ENCODE peak calls at places on chromosome X, in ten cellular contexts. O is head of caudate nucleus, S is pancreas, I is neural crest cell, W is ecto neural progenitor cell, T is breast epithelium, G is GM19239, M is myocyte, U is left kidney, R is AML-193. V is an unnamed sample.

GRCh38 chrX:20857746-20858145 is 516.5 kb upstream of the CNKSR2 start:
- DNase-seq in R (no peak), G (no peak), M (peak), U (no peak), S (no peak), W (no peak), O (peak), T (no peak), I (peak), V (no peak)

GRCh38 chrX:74249963-74250362 is 54.0 kb upstream of the ZCCHC13 start:
- DNase-seq in T (no peak), O (no peak), S (no peak), I (no peak), R (no peak), G (no peak), W (no peak), M (no peak), U (peak), V (no peak)

GRCh38 chrX:21166302-21166982 is 207.8 kb upstream of the CNKSR2 start:
- DNase-seq in U (no peak), G (no peak), W (no peak), M (peak), O (no peak), R (no peak), S (no peak), T (no peak), I (no peak), V (no peak)

GRCh38 chrX:53831662-53832635 is 145.4 kb upstream of the HUWE1 start:
- DNase-seq in R (peak), O (no peak), I (peak), T (no peak), G (peak), M (peak), W (no peak), S (no peak), U (peak), V (peak)

GRCh38 chrX:40109288-40110008 is 11.7 kb upstream of the BCOR start:
- DNase-seq in R (peak), O (no peak), W (no peak), M (peak), S (peak), I (no peak), G (no peak), T (no peak), U (peak), V (no peak)

GRCh38 chrX:107025538-107025937 is 25.5 kb upstream of the MORC4 start:
- DNase-seq in W (no peak), T (no peak), U (peak), M (peak), S (no peak), R (no peak), O (no peak), G (no peak), I (no peak), V (no peak)

GRCh38 chrX:68945603-68946228 is 116.9 kb downstream of the EFNB1 start:
- DNase-seq in T (no peak), W (no peak), I (peak), S (no peak), R (no peak), U (peak), O (no peak), M (no peak), G (no peak), V (peak)

GRCh38 chrX:75273483-75273882 is 402 bp upstream of the UPRT start:
- DNase-seq in M (no peak), G (no peak), I (no peak), T (no peak), R (no peak), S (no peak), W (no peak), O (no peak), U (peak), V (no peak)

GRCh38 chrX:155132110-155132509 is 60.8 kb downstream of the BRCC3 start:
- DNase-seq in T (no peak), I (no peak), O (no peak), U (no peak), M (no peak), W (no peak), R (no peak), S (no peak), G (no peak), V (no peak)

GRCh38 chrX:113330416-113330815 is 489.8 kb upstream of the AMOT start:
- DNase-seq in W (no peak), G (no peak), I (no peak), O (no peak), U (no peak), S (no peak), T (no peak), R (no peak), M (no peak), V (no peak)

GRCh38 chrX:41518841-41519220 is 71.7 kb downstream of the NYX start:
- DNase-seq in G (no peak), M (peak), O (no peak), S (no peak), I (no peak), R (no peak), W (no peak), U (peak), T (no peak), V (no peak)

GRCh38 chrX:132776486-132777210 is 181.8 kb downstream of the HS6ST2 start:
- DNase-seq in O (no peak), G (no peak), W (no peak), S (no peak), M (no peak), T (no peak), U (no peak), I (no peak), R (no peak), V (no peak)

GRCh38 chrX:151701531-151701930 is 6.3 kb downstream of the PRRG3 start:
- DNase-seq in U (no peak), T (no peak), W (no peak), O (no peak), R (no peak), M (no peak), I (no peak), G (no peak), S (no peak), V (no peak)

GRCh38 chrX:47515941-47516649 is 33.1 kb upstream of the ZNF41 start:
- DNase-seq in U (no peak), O (no peak), T (no peak), I (no peak), R (no peak), M (no peak), W (no peak), G (no peak), S (no peak), V (no peak)

GRCh38 chrX:136453771-136454170 is 34.0 kb upstream of the BRS3 start:
- DNase-seq in U (no peak), I (no peak), R (no peak), O (no peak), T (no peak), G (no peak), M (no peak), S (no peak), W (no peak), V (no peak)

GRCh38 chrX:2497961-2498780 is 2.6 kb downstream of the DHRSX start:
- DNase-seq in T (no peak), I (no peak), R (no peak), M (no peak), O (no peak), U (peak), G (no peak), W (no peak), S (no peak), V (no peak)

GRCh38 chrX:119981286-119982070 is 37.9 kb upstream of the NKAP start:
- DNase-seq in M (peak), T (no peak), R (peak), W (no peak), U (peak), I (peak), O (no peak), S (no peak), G (peak), V (peak)

GRCh38 chrX:9062621-9063020 is 28.7 kb upstream of the FAM9B start:
- DNase-seq in O (no peak), G (no peak), U (no peak), W (no peak), R (no peak), I (no peak), T (no peak), S (no peak), M (no peak), V (peak)

GRCh38 chrX:115344885-115345653 is 55.6 kb downstream of the LUZP4 start:
- DNase-seq in W (peak), T (peak), M (peak), R (no peak), I (no peak), O (peak), U (peak), G (no peak), S (peak), V (peak)

GRCh38 chrX:626745-627509 is 3.7 kb upstream of the SHOX start:
- DNase-seq in R (no peak), G (no peak), S (no peak), I (no peak), O (no peak), T (no peak), M (no peak), W (no peak), U (peak), V (no peak)

GRCh38 chrX:40105016-40105790 is 7.4 kb upstream of the BCOR start:
- DNase-seq in M (peak), S (peak), O (peak), G (no peak), R (no peak), I (no peak), U (peak), W (peak), T (no peak), V (peak)

GRCh38 chrX:6383911-6384310 is 151.0 kb downstream of the VCX3A start:
- DNase-seq in R (no peak), U (peak), G (no peak), O (no peak), S (no peak), T (no peak), W (no peak), M (no peak), I (no peak), V (no peak)

GRCh38 chrX:43166874-43167273 is 388.9 kb upstream of the PPP1R2C start:
- DNase-seq in R (no peak), S (no peak), M (no peak), T (no peak), O (no peak), I (no peak), G (no peak), W (no peak), U (no peak), V (no peak)

GRCh38 chrX:153934473-153935325 is at the start of gene NAA10:
- DNase-seq in I (no peak), S (peak), G (peak), M (peak), R (peak), U (peak), O (peak), T (peak), W (peak), V (peak)

GRCh38 chrX:65866146-65866545 is 173.7 kb downstream of the VSIG4 start:
- DNase-seq in M (no peak), R (no peak), I (no peak), U (peak), W (no peak), G (no peak), O (no peak), T (no peak), S (no peak), V (no peak)

GRCh38 chrX:150155396-150156048 is 207.6 kb upstream of the MAMLD1 start:
- DNase-seq in M (peak), G (no peak), S (no peak), R (no peak), I (no peak), U (no peak), W (no peak), O (no peak), T (no peak), V (no peak)

GRCh38 chrX:139134316-139134715 is 396.2 kb upstream of the F9 start:
- DNase-seq in M (no peak), R (no peak), G (no peak), S (no peak), I (no peak), W (no peak), O (no peak), U (no peak), T (no peak), V (no peak)

GRCh38 chrX:4570141-4570540 is 856.7 kb upstream of the PRKX start:
- DNase-seq in G (no peak), I (no peak), W (no peak), S (no peak), R (no peak), M (no peak), U (no peak), O (no peak), T (no peak), V (no peak)

GRCh38 chrX:48046846-48047245 is 24.6 kb downstream of the ZNF630 start:
- DNase-seq in O (no peak), U (no peak), W (no peak), S (no peak), I (no peak), T (no peak), R (no peak), G (no peak), M (no peak), V (no peak)

GRCh38 chrX:148310402-148311200 is 189.8 kb upstream of the AFF2 start:
- DNase-seq in U (no peak), O (no peak), M (no peak), S (no peak), R (peak), W (no peak), G (no peak), T (no peak), I (no peak), V (no peak)

GRCh38 chrX:87744391-87744790 is 226.8 kb downstream of the KLHL4 start:
- DNase-seq in U (no peak), W (no peak), R (no peak), I (no peak), M (no peak), S (no peak), O (no peak), G (no peak), T (no peak), V (no peak)

GRCh38 chrX:155086202-155086840 is 15.0 kb downstream of the BRCC3 start:
- DNase-seq in O (no peak), T (no peak), R (no peak), U (peak), I (peak), W (peak), S (no peak), G (no peak), M (peak), V (peak)

GRCh38 chrX:9464435-9465371 is at the start of gene TBL1X:
- DNase-seq in R (no peak), I (peak), O (peak), U (peak), S (peak), M (peak), T (peak), W (peak), G (peak), V (peak)

GRCh38 chrX:110755061-110755460 is 40.6 kb downstream of the CHRDL1 start:
- DNase-seq in T (no peak), U (no peak), R (no peak), S (no peak), G (no peak), M (no peak), I (no peak), W (no peak), O (no peak), V (no peak)

GRCh38 chrX:155048997-155049619 is 21.8 kb downstream of the CMC4 start:
- DNase-seq in M (peak), R (peak), U (peak), I (peak), T (no peak), O (peak), G (no peak), S (no peak), W (peak), V (peak)